ENCODE peak calls at places on chromosome 20, in five cellular contexts. A is Karpas-422, T is H1, Q is NT2/D1, U is endodermal cell. M is an unnamed sample.

GRCh38 chr20:46057856-46058655 is 29.0 kb downstream of the SLC12A5 start:
- DNase-seq in A (no peak), U (peak), Q (peak), T (no peak), M (peak)

GRCh38 chr20:44071526-44072111 is 115.4 kb downstream of the JPH2 start:
- DNase-seq in A (no peak), Q (no peak), U (peak), T (peak), M (no peak)

GRCh38 chr20:10625641-10626040 is 48.2 kb downstream of the JAG1 start:
- DNase-seq in Q (no peak), T (no peak), A (no peak), U (no peak), M (no peak)

GRCh38 chr20:11451793-11452291 is 465.9 kb upstream of the BTBD3 start:
- DNase-seq in Q (no peak), T (no peak), U (peak), A (no peak), M (no peak)

GRCh38 chr20:20457392-20458126 is 89.7 kb downstream of the INSM1 start:
- DNase-seq in U (no peak), A (no peak), T (no peak), Q (no peak), M (no peak)

GRCh38 chr20:30912006-30912660 is 345.3 kb upstream of the DEFB115 start:
- DNase-seq in T (peak), A (no peak), Q (peak), U (peak), M (no peak)

GRCh38 chr20:10861619-10862018 is 187.8 kb upstream of the JAG1 start:
- DNase-seq in Q (no peak), A (no peak), T (no peak), U (no peak), M (no peak)

GRCh38 chr20:15887387-15887786 is 685.9 kb downstream of the KIF16B start:
- DNase-seq in Q (no peak), T (no peak), A (no peak), U (no peak), M (no peak)

GRCh38 chr20:46797201-46797600 is 87.8 kb downstream of the SLC2A10 start:
- DNase-seq in U (no peak), A (no peak), T (no peak), Q (no peak), M (no peak)

GRCh38 chr20:2756056-2756611 is 44.3 kb downstream of the CPXM1 start:
- DNase-seq in Q (no peak), T (peak), U (peak), A (no peak), M (no peak)

GRCh38 chr20:62439218-62439617 is 11.9 kb upstream of the RBBP8NL start:
- DNase-seq in A (no peak), Q (no peak), T (no peak), U (no peak), M (no peak)

GRCh38 chr20:50274570-50275430 is 84.2 kb downstream of the CEBPB start:
- DNase-seq in A (no peak), U (no peak), T (no peak), Q (no peak), M (no peak)

GRCh38 chr20:14069796-14070195 is 74.5 kb downstream of the MACROD2 start:
- DNase-seq in T (no peak), Q (no peak), A (no peak), U (no peak), M (no peak)

GRCh38 chr20:47670913-47671312 is 114.4 kb downstream of the SULF2 start:
- DNase-seq in T (no peak), A (no peak), Q (no peak), U (no peak), M (no peak)

GRCh38 chr20:6562111-6562510 is 205.4 kb upstream of the BMP2 start:
- DNase-seq in T (no peak), U (no peak), Q (no peak), A (no peak), M (no peak)

GRCh38 chr20:53763707-53764415 is 170.2 kb upstream of the ZNF217 start:
- DNase-seq in U (peak), A (no peak), T (peak), Q (peak), M (no peak)

GRCh38 chr20:25218109-25218486 is 22.6 kb downstream of the ENTPD6 start:
- DNase-seq in T (no peak), Q (no peak), A (no peak), U (no peak), M (no peak)

GRCh38 chr20:50286609-50287008 is 96.0 kb downstream of the CEBPB start:
- DNase-seq in Q (no peak), A (peak), U (no peak), T (no peak), M (no peak)

GRCh38 chr20:34754611-34755010 is 50.5 kb downstream of the TP53INP2 start:
- DNase-seq in U (peak), T (no peak), Q (no peak), A (no peak), M (no peak)

GRCh38 chr20:34751453-34751852 is 47.3 kb downstream of the TP53INP2 start:
- DNase-seq in T (no peak), U (no peak), Q (no peak), A (no peak), M (no peak)

GRCh38 chr20:34750484-34750883 is 46.3 kb downstream of the TP53INP2 start:
- DNase-seq in A (no peak), U (no peak), T (no peak), Q (no peak), M (no peak)

GRCh38 chr20:34755367-34755766 is 51.2 kb downstream of the TP53INP2 start:
- DNase-seq in A (no peak), U (no peak), T (no peak), Q (no peak), M (no peak)

GRCh38 chr20:34753706-34754461 is 49.7 kb downstream of the TP53INP2 start:
- DNase-seq in U (no peak), T (no peak), A (no peak), Q (no peak), M (no peak)
- H3K9ac ChIP-seq in U (no peak), T (no peak), A (no peak), Q (no peak), M (no peak)

DNA sequence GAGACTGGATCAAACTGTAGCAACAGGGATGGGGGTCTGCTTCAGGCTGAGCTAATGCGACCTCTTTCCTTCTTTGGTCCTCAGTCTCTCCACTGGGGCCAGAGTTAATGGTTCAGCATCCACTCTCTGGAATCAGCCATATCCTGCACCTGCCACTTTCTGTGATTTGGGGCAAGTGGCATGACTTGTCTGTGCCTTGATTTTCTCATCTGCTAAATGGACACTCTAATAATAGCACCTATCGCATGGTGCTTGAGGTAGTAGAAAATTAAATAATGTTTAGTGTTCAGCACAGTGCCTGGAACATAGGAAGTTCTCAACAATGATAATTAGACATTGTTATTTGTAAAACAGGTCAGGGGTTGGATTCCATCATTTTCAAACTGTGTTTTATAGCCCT is 6.3 kb downstream of the XKR7 start:
- DNase-seq in Q (no peak), T (no peak), U (no peak), A (no peak), M (no peak)
- H3K9ac ChIP-seq in Q (no peak), T (no peak), U (no peak), A (no peak), M (no peak)

DNA sequence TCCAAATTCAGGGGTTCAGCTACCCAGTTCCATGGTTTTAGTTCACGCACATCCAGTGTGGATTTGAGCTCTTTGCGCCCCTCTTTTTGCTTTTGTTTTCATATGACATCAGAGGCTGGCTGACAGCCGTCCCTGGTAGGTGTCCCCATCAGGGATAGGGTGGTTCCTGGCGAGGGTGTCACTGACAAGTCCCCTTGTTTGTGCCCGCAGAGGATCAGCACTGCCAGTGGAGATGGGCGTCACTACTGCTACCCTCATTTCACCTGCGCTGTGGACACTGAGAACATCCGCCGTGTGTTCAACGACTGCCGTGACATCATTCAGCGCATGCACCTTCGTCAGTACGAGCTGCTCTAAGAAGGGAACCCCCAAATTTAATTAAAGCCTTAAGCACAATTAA is 58.0 kb downstream of the GNAS start:
- DNase-seq in T (no peak), Q (no peak), U (no peak), A (no peak), M (no peak)
- H3K9ac ChIP-seq in T (no peak), Q (no peak), U (no peak), A (no peak), M (no peak)

DNA sequence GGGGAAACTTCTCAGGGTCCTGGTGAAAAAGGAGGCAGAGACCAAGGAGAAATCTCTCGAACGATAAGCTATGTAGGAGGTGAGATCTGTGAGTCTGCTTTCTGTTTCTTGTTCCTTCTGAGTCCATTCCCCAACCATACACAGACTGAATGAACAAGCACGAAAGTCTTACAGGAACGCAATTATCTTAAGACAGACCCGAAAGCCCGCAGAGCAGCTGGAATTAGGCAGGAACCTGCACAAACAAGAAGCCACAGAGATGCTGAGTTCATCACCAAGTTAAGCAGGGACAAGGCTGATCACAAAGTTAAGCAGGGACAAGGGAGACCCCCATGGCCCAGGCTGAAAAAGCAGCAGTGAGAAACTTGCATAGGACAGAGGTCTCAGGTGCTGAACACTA is 21.4 kb upstream of the NELFCD start:
- DNase-seq in U (no peak), Q (no peak), A (no peak), T (no peak), M (no peak)
- H3K9ac ChIP-seq in U (no peak), Q (no peak), A (no peak), T (no peak), M (no peak)

DNA sequence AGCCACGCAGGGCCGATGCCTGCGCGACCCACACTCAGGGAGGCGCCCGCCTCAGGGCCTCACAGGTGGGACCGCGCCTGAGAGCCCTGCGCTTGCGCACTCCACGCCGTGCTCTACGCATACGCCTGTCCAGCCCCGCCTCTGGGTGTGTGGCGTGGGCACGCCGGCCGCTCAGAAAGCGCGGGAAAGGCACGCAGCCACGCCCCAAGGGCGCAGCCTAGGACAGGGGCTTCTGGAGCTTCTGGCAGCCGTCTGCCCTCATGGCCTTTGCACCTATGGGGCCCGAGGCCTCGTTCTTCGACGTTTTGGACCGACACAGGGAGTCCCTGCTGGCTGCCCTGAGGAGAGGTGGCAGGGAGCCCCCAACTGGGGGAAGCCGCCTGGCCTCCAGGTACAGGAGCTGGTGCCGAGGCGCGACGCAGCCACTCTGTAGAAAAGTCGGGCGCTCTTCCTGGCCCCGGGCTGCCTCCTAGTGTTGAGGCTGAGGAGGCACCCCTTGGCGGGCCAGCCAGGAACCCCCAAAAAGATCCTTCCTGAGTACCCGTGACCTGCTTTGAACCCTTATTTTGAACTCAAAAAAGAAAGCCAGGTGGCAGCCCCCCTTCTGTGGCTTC is at the start of gene SPO11:
- DNase-seq in Q (no peak), A (peak), U (peak), T (peak), M (no peak)
- H3K9ac ChIP-seq in Q (no peak), A (no peak), U (no peak), T (no peak), M (no peak)

GRCh38 chr20:51750037-51750769 is 18.0 kb downstream of the ATP9A start:
- DNase-seq in U (peak), A (no peak), T (no peak), Q (no peak), M (no peak)

GRCh38 chr20:51752343-51752951 is 15.7 kb downstream of the ATP9A start:
- DNase-seq in A (no peak), U (no peak), Q (no peak), T (no peak), M (no peak)

GRCh38 chr20:51750770-51751388 is 17.3 kb downstream of the ATP9A start:
- DNase-seq in Q (no peak), A (no peak), T (no peak), U (no peak), M (no peak)

GRCh38 chr20:51747182-51747911 is 20.8 kb downstream of the ATP9A start:
- DNase-seq in T (no peak), U (no peak), Q (no peak), A (no peak), M (no peak)

DNA sequence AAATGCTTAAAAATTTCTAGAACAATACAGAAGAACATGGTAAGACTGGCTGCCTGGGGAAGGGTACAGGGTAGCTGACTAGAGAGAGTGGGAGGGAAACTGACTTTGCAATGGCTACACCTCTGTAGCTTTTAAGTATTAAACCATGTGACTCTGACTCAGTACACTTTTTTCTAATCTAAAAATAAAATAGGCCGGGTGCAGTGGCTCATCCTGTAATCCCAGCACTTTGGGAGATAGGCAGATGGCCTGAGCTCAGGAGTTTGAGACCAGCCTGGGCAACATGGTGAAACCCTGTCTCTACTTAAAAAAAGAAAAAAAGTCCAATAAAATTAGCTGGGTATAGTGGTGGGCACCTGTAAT is 18.5 kb downstream of the ATP9A start:
- DNase-seq in U (no peak), A (no peak), T (no peak), Q (no peak), M (no peak)
- H3K9ac ChIP-seq in U (no peak), A (no peak), T (no peak), Q (no peak), M (no peak)

DNA sequence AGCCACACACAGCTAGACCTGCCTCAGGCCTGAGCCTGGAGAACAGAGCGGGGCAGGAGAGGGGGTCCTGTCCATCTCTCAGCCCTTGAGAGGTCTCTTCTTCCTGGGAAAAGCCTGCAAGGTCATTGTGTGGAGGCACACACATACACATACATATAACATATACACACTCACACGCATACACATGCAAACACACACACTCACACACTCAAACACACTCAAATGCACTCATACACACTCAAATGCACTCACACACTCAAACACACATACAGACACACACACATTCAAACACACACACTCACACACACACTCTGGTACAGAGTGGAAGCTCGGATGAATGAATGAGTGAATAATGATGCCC is 515 bp downstream of the TLDC2 start:
- DNase-seq in U (no peak), A (no peak), Q (no peak), T (no peak), M (no peak)
- H3K9ac ChIP-seq in U (no peak), A (no peak), Q (no peak), T (no peak), M (no peak)

GRCh38 chr20:63895202-63895885 is 418 bp downstream of the DNAJC5 start:
- DNase-seq in U (no peak), A (peak), Q (no peak), T (peak), M (no peak)
- H3K9ac ChIP-seq in U (peak), A (peak), Q (peak), T (peak), M (peak)